ENCODE peak calls at places on chromosomes 2 and 18, in seven cellular contexts. G is Karpas-422, E is SK-N-SH, N is HCT116, R is PC-9, V is MM.1S, U is GM23248. P is an unnamed sample.

GRCh38 chr2:29806461-29806860 is 114.9 kb downstream of the ALK start:
- DNase-seq in E (no peak), V (no peak), R (no peak), N (no peak), G (no peak), U (no peak), P (peak; percentile 31)

GRCh38 chr2:25524507-25524906 is 148.9 kb downstream of the DTNB start:
- DNase-seq in G (no peak), R (no peak), V (no peak), N (no peak), U (no peak), E (no peak), P (no peak)

GRCh38 chr2:142984657-142985056 is 107.2 kb downstream of the KYNU start:
- DNase-seq in U (no peak), R (no peak), V (no peak), N (no peak), G (no peak), E (no peak), P (no peak)

GRCh38 chr18:7579176-7579922 is 12.2 kb downstream of the PTPRM start:
- DNase-seq in E (no peak), N (no peak), V (no peak), R (no peak), U (peak; percentile 61), G (no peak), P (no peak)

GRCh38 chr2:46514738-46515137 is 35.4 kb downstream of the TMEM247 start:
- DNase-seq in U (no peak), R (no peak), E (no peak), N (no peak), G (no peak), V (no peak), P (no peak)

GRCh38 chr2:162277344-162277743 is 34.1 kb upstream of the FAP start:
- DNase-seq in U (no peak), E (no peak), V (no peak), R (no peak), G (no peak), N (no peak), P (no peak)

GRCh38 chr2:39902103-39902502 is 123.0 kb upstream of the THUMPD2 start:
- DNase-seq in N (no peak), G (no peak), R (no peak), U (peak; percentile 87), E (no peak), V (no peak), P (no peak)

GRCh38 chr2:184577056-184577455 is 21.3 kb upstream of the ZNF804A start:
- DNase-seq in E (peak; percentile 33), V (no peak), G (no peak), R (no peak), U (no peak), N (no peak), P (no peak)

GRCh38 chr2:239548965-239549595 is 148.3 kb upstream of the HDAC4 start:
- DNase-seq in U (no peak), G (no peak), R (no peak), N (no peak), V (peak; percentile 34), E (no peak), P (no peak)

GRCh38 chr2:109660046-109660860 is 46.1 kb downstream of the SOWAHC start:
- DNase-seq in R (no peak), U (no peak), V (peak; percentile 7), G (peak; percentile 45), E (no peak), N (no peak), P (no peak)

GRCh38 chr18:8324343-8325065 is 284.7 kb upstream of the RAB12 start:
- DNase-seq in E (no peak), U (no peak), R (no peak), N (no peak), V (no peak), G (no peak), P (no peak)

GRCh38 chr2:176843208-176843607 is 369.4 kb upstream of the HNRNPA3 start:
- DNase-seq in V (no peak), U (no peak), R (no peak), G (no peak), N (no peak), E (no peak), P (no peak)
- H3K9me2 ChIP-seq in V (no peaks in the 10 kb centered on the region), U (no peaks in the 10 kb centered on the region), R (no peaks in the 10 kb centered on the region), G (no peaks in the 10 kb centered on the region), N (no peaks in the 10 kb centered on the region), E (no peaks in the 10 kb centered on the region), P (no peaks in the 10 kb centered on the region)

DNA sequence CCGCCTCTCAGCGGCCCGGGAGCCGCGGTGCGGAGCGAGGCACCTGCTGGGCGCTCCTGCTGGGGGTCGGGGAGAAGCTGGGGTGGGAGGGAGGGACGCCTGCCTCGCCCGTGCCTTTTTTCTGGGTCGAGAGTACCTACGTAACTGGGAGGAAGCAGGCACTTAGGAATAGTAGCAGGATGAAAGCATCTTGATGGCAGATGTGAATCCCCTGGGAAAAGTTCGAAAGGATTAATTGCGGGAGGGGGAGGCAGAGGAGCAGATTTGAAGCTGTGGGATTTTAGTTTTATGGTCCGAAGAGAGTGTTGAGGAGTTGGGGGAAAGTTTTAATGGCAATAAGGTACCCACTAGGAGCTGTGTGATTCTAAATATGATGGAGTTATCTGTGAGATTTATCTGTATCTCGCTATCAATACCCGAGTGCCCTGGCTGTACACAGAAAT is 1.1 kb downstream of the AGFG1 start:
- DNase-seq in G (no peak), R (no peak), V (no peak), E (no peak), N (no peak), U (no peak), P (no peak)
- H4K20me1 ChIP-seq in G (peaks cover 12% of the 10 kb centered on the region), R (peaks cover 43% of the 10 kb centered on the region), V (peaks cover 37% of the 10 kb centered on the region), E (peaks cover 51% of the 10 kb centered on the region), N (peaks cover 34% of the 10 kb centered on the region), U (peaks cover 38% of the 10 kb centered on the region), P (peaks cover 52% of the 10 kb centered on the region)

DNA sequence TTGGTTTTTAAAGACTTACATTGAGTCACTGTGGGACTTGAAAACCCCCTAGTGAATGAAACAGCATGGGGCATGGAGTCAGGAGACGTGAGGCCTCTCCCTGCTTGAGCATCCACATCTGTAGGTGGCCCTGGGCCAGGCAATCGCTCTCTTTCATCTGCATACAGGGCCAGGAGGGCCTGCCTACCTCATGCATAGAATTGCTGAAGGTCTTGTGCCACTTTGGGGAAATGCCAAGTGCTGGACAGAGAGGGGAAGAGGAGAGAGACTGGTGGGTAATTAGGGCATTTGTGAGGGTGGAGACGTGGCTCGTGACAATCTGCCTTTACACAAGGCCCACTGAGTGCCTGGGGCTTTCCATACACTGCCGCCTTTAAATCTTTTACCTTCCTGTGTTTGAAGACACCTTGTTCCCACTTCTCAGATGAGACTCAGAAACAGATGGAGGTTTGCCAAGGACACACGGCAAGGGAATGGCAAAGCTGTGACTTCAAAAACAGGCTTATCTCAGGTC is 322.2 kb upstream of the HS6ST1 start:
- DNase-seq in U (no peak), E (no peak), R (no peak), N (no peak), G (no peak), V (no peak), P (no peak)
- H3K9me2 ChIP-seq in U (no peaks in the 10 kb centered on the region), E (no peaks in the 10 kb centered on the region), R (no peaks in the 10 kb centered on the region), N (no peaks in the 10 kb centered on the region), G (no peaks in the 10 kb centered on the region), V (no peaks in the 10 kb centered on the region), P (no peaks in the 10 kb centered on the region)

GRCh38 chr2:47903781-47904447 is 2.4 kb downstream of the FBXO11 start:
- DNase-seq in R (no peak), G (no peak), V (no peak), U (peak; percentile 26), E (no peak), N (no peak), P (no peak)
- H4K20me1 ChIP-seq in R (peaks cover 44% of the 10 kb centered on the region), G (peaks cover 6% of the 10 kb centered on the region), V (peaks cover 12% of the 10 kb centered on the region), U (peaks cover 23% of the 10 kb centered on the region), E (peaks cover 58% of the 10 kb centered on the region), N (peaks cover 6% of the 10 kb centered on the region), P (peaks cover 52% of the 10 kb centered on the region)

DNA sequence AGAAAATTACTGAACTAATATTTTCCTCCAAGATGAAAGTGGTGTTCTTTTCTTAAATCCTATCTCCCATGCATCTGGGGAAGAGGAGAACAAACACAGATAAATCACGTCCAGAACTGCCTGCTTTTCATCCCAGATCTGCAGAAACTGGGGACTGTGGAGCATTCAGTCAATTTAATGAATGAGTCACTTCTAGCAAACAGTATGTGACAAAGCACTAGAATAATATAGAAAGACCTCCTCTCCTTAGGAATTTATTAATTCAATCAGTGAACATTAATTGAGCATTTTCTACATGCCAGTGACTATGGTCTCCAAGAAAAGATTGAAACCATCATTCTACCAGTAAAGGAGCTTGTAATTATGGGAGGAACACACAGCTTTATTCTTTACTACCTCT is 693.4 kb upstream of the ID2 start:
- DNase-seq in E (no peak), N (no peak), R (no peak), V (no peak), U (no peak), G (no peak), P (no peak)
- H3K9me2 ChIP-seq in E (no peaks in the 10 kb centered on the region), N (no peaks in the 10 kb centered on the region), R (no peaks in the 10 kb centered on the region), V (no peaks in the 10 kb centered on the region), U (no peaks in the 10 kb centered on the region), G (no peaks in the 10 kb centered on the region), P (no peaks in the 10 kb centered on the region)

GRCh38 chr2:75177427-75177826 is 21.9 kb downstream of the TACR1 start:
- DNase-seq in R (no peak), U (peak; percentile 17), V (no peak), G (no peak), N (no peak), E (no peak), P (no peak)

GRCh38 chr2:75186829-75187228 is 12.5 kb downstream of the TACR1 start:
- DNase-seq in G (no peak), V (no peak), N (no peak), E (peak; percentile 32), U (no peak), R (no peak), P (no peak)

GRCh38 chr2:75180476-75180875 is 18.8 kb downstream of the TACR1 start:
- DNase-seq in R (no peak), V (no peak), E (no peak), G (no peak), U (no peak), N (no peak), P (no peak)

GRCh38 chr2:75182606-75183005 is 16.7 kb downstream of the TACR1 start:
- DNase-seq in G (no peak), R (no peak), V (no peak), E (no peak), U (no peak), N (no peak), P (no peak)
- H4K20me1 ChIP-seq in G (no peaks in the 10 kb centered on the region), R (no peaks in the 10 kb centered on the region), V (no peaks in the 10 kb centered on the region), E (no peaks in the 10 kb centered on the region), U (no peaks in the 10 kb centered on the region), N (no peaks in the 10 kb centered on the region), P (no peaks in the 10 kb centered on the region)

GRCh38 chr18:79911871-79912270 is 39.6 kb downstream of the SLC66A2 start:
- DNase-seq in N (no peak), V (no peak), G (no peak), U (no peak), R (no peak), E (no peak), P (peak; percentile 2)
- H3K9me2 ChIP-seq in N (no peaks in the 10 kb centered on the region), V (no peaks in the 10 kb centered on the region), G (no peaks in the 10 kb centered on the region), U (no peaks in the 10 kb centered on the region), R (no peaks in the 10 kb centered on the region), E (no peaks in the 10 kb centered on the region), P (no peaks in the 10 kb centered on the region)

P was measured in hepatocyte.